ENCODE peak calls at places on chromosomes 11 and 22, in five cellular contexts. R is lower lobe of right lung, Y is upper lobe of right lung, C is GM06990, F is AG04449. D is an unnamed sample.

GRCh38 chr11:3000032-3000961 is 8.2 kb upstream of the NAP1L4 start:
- DNase-seq in R (peak), Y (peak), C (no peak), F (no peak), D (no peak)

GRCh38 chr11:1233351-1234053 is 10.6 kb downstream of the MUC5B start:
- DNase-seq in R (peak), Y (peak), C (no peak), F (no peak), D (no peak)

GRCh38 chr11:128172046-128172878 is 415.1 kb downstream of the ETS1 start:
- DNase-seq in R (peak), Y (peak), C (peak), F (peak), D (peak)

GRCh38 chr11:116641561-116642045 is 131.2 kb downstream of the BUD13 start:
- DNase-seq in R (peak), Y (peak), C (peak), F (no peak), D (peak)

GRCh38 chr11:112540261-112540660 is 279.6 kb upstream of the PLET1 start:
- DNase-seq in R (no peak), Y (no peak), C (no peak), F (no peak), D (no peak)

GRCh38 chr11:31328698-31329097 is 40.8 kb downstream of the DCDC1 start:
- DNase-seq in R (no peak), Y (no peak), C (no peak), F (no peak), D (no peak)

GRCh38 chr11:126102436-126102894 is 39.8 kb upstream of the CDON start:
- DNase-seq in R (peak), Y (peak), C (no peak), F (no peak), D (peak)

GRCh38 chr22:20021196-20022181 is 579 bp downstream of the TANGO2 start:
- DNase-seq in R (peak), Y (peak), C (no peak), F (peak), D (no peak)

GRCh38 chr11:11813288-11813962 is 28.3 kb upstream of the USP47 start:
- DNase-seq in R (no peak), Y (no peak), C (no peak), F (peak), D (no peak)

GRCh38 chr11:45108070-45109064 is 38.1 kb upstream of the PRDM11 start:
- DNase-seq in R (no peak), Y (no peak), C (no peak), F (no peak), D (no peak)

GRCh38 chr22:43891360-43892182 is at the start of gene PNPLA5:
- DNase-seq in R (no peak), Y (peak), C (no peak), F (no peak), D (no peak)

GRCh38 chr11:72609045-72609444 is 65.2 kb downstream of the PDE2A start:
- DNase-seq in R (no peak), Y (no peak), C (no peak), F (no peak), D (peak)

DNA sequence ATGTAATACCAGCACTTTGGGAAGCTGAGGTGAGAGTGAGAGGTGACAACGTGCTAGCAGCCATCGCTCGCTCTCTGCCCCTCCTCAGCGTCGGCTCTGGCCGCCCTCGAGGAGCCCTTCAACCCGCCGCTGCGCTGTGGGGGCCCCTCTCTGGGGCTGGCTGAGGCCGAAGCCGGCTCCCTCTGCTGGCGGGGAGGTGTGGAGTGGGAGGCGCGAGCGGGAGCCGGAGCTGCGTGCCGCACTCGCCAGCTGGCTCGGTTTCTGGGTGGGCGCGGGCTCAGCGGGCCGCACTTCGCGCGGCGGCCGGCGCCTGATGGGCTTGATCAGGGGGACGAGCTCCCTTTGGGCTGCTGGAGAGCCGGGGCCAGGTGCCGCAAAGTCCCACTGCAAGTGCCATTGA is 98.9 kb upstream of the UBASH3B start:
- DNase-seq in R (no peak), Y (peak), C (peak), F (no peak), D (no peak)
- TF ChIP-seq CTCF in R (peak), Y (peak), C (no peak), F (peak), D (no peak)

DNA sequence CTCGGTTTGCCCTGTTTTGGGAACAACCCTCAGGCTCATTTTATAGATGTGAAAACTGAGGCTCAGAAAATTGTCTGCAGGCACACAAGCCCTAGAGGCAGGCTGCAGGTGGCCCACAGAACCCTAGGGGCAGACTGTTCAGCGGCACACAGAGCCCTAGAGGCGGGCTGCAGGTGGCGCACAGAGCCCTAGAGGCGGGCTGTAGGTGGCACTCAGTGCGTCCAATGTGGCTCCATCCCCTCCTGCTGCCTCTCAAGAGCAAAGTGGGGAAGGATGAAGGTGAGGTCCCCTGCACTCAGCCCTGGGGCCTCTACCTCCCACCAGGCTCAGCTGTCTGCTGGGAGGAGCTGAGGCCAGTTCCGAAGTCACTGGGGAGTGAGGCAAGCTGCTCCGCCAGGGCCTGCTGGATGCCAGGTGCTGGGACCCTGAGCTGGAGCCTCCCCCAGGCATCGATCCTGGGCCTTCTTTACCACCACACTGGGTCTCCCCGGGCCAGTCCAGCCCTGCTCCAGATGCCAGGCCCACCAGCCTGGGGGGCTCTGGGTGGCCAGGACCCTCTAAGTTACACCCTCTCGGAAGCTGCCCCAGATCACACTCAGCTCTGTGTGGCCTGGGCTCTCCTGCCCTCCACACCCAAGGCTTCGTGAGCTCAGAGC is 2.3 kb downstream of the ACY3 start:
- DNase-seq in R (no peak), Y (peak), C (peak), F (no peak), D (peak)
- TF ChIP-seq CTCF in R (no peak), Y (no peak), C (peak), F (peak), D (peak)

DNA sequence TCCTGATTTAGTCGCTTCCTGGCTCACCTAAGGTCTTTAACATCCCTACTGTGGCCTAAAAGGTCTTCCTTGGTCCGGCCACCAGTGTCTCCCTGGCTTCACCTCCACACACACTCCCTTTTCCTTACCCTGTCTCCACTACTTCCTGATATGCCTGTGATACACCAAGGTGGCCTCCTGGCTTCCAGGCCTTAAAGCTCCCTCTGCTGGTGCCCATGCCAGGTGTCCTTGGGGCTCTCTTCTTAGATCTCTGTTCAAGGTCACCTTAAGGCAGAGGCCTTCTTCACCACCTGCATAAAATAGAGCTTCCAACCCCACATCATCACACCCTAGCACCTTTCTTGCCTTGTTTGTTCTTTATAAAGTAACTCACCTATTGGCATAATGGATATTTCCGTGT is 787.7 kb downstream of the NTM start:
- DNase-seq in R (no peak), Y (no peak), C (no peak), F (no peak), D (peak)
- TF ChIP-seq CTCF in R (peak), Y (peak), C (peak), F (peak), D (peak)

GRCh38 chr22:50184004-50184461 is 1.7 kb upstream of the TRABD start:
- DNase-seq in R (peak), Y (peak), C (peak), F (no peak), D (no peak)
- TF ChIP-seq CTCF in R (no peak), Y (no peak), C (no peak), F (no peak), D (no peak)

DNA sequence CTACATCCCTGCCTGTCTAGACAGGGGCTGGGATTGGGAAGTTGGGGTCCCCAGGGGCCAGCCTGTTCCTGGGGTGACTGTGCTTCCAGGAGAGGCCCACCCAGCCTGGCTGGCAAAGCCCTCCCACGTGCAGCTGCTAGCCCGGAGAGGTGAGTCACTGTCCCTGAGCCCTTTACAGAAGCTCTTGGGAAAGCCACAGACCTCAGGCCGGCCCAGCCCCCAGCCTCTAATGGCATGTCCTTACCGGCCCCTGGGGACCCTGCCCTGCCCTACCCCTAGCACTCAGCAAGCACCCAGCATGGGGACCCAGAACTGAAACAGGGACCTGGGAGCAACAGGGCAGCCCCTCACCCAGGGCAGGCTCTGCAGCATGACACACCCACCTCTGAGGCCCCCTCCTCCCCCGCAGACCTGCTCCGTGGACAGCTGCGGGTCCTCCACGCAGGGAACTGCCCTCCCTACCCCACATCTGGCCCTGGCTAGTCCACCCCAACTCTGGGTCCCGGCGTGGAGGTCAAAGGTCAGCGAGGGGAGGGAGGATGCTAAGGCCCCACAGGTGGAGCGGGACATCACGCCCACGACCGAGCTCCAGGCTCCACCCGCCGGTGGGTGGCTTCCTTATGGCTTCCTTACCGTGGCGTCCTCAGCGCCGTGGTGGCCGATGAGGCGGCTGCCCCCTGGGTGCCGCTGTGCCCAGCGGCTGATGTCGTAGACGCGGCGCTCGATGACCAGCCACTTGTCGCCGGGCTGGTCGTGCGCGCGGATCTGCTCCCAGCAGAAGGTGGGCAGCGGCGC is 612 bp downstream of the FADS3 start:
- DNase-seq in R (peak), Y (peak), C (no peak), F (peak), D (peak)
- TF ChIP-seq CTCF in R (no peak), Y (peak), C (no peak), F (peak), D (no peak)

GRCh38 chr11:93783767-93784151 is 323 bp upstream of the MED17 start:
- DNase-seq in R (no peak), Y (no peak), C (peak), F (no peak), D (no peak)

GRCh38 chr11:93784152-93784934 is at the start of gene MED17:
- DNase-seq in R (peak), Y (peak), C (peak), F (peak), D (peak)

GRCh38 chr11:93783362-93783761 is 720 bp upstream of the MED17 start:
- DNase-seq in R (no peak), Y (no peak), C (no peak), F (no peak), D (no peak)

DNA sequence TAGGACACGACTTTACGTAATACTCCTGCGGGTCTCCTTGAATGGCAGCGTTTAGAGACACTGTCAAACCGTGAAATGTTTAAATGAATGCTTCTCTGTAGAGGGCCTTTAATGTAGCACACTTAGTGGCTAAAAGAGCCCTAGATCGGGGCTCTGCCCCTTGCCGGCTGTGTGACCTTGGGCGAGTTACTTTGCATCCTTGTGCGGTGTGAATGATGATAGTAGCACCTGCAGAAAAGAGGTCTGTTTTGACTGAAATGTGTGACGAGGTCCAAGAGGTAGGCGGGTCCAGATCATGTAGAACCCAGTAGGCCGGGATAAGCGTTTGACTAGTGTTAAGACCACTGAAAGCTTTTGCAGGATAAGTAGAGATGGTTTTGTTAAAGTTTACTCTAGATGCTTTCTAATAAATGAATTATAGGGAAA is 866 bp downstream of the MED17 start:
- DNase-seq in R (no peak), Y (no peak), C (no peak), F (no peak), D (peak)
- TF ChIP-seq CTCF in R (no peak), Y (no peak), C (no peak), F (no peak), D (no peak)

GRCh38 chr11:74208507-74208906 is 37.4 kb downstream of the PPME1 start:
- DNase-seq in R (no peak), Y (no peak), C (no peak), F (no peak), D (no peak)
- TF ChIP-seq CTCF in R (no peak), Y (no peak), C (no peak), F (no peak), D (no peak)